ENCODE peak calls at places on chromosomes 3 and 15, in seven cellular contexts. One of them, this sample, is unnamed.

GRCh38 chr3:179181021-179181472 is 32.9 kb downstream of the PIK3CA start:
- DNase-seq in HCT116: no peak
- DNase-seq in SK-N-SH: no peak
- DNase-seq in Panc1: no peak
- DNase-seq in GM12878: no peak
- DNase-seq in HepG2: no peak
- DNase-seq in K562: no peak
- DNase-seq in this sample: no peak

GRCh38 chr3:152030320-152030719 is 156.9 kb downstream of the SUCNR1 start:
- DNase-seq in HCT116: no peak
- DNase-seq in SK-N-SH: no peak
- DNase-seq in Panc1: no peak
- DNase-seq in GM12878: no peak
- DNase-seq in HepG2: no peak
- DNase-seq in K562: no peak
- DNase-seq in this sample: no peak

GRCh38 chr3:146050700-146051099 is 110.3 kb downstream of the PLOD2 start:
- DNase-seq in HCT116: no peak
- DNase-seq in SK-N-SH: no peak
- DNase-seq in Panc1: no peak
- DNase-seq in GM12878: no peak
- DNase-seq in HepG2: no peak
- DNase-seq in K562: no peak
- DNase-seq in this sample: no peak

GRCh38 chr15:64191971-64192830 is 29.4 kb upstream of the PPIB start:
- DNase-seq in HCT116: no peak
- DNase-seq in SK-N-SH: no peak
- DNase-seq in Panc1: no peak
- DNase-seq in GM12878: no peak
- DNase-seq in HepG2: no peak
- DNase-seq in K562: no peak
- DNase-seq in this sample: no peak

GRCh38 chr3:111033470-111034108 is 38.0 kb upstream of the NECTIN3 start:
- DNase-seq in HCT116: no peak
- DNase-seq in SK-N-SH: no peak
- DNase-seq in Panc1: no peak
- DNase-seq in GM12878: no peak
- DNase-seq in HepG2: no peak
- DNase-seq in K562: no peak
- DNase-seq in this sample: no peak

GRCh38 chr3:27578032-27578431 is 93.8 kb upstream of the SLC4A7 start:
- DNase-seq in HCT116: no peak
- DNase-seq in SK-N-SH: no peak
- DNase-seq in Panc1: no peak
- DNase-seq in GM12878: no peak
- DNase-seq in HepG2: no peak
- DNase-seq in K562: no peak
- DNase-seq in this sample: no peak

GRCh38 chr15:95598456-95598855 is 732.0 kb upstream of the NR2F2 start:
- DNase-seq in HCT116: no peak
- DNase-seq in SK-N-SH: no peak
- DNase-seq in Panc1: no peak
- DNase-seq in GM12878: no peak
- DNase-seq in HepG2: no peak
- DNase-seq in K562: no peak
- DNase-seq in this sample: no peak

GRCh38 chr3:8755097-8755496 is 14.3 kb downstream of the OXTR start:
- DNase-seq in HCT116: no peak
- DNase-seq in SK-N-SH: no peak
- DNase-seq in Panc1: no peak
- DNase-seq in GM12878: no peak
- DNase-seq in HepG2: no peak
- DNase-seq in K562: no peak
- DNase-seq in this sample: no peak

GRCh38 chr3:161314836-161315391 is 56.4 kb downstream of the SPTSSB start:
- DNase-seq in HCT116: no peak
- DNase-seq in SK-N-SH: no peak
- DNase-seq in Panc1: no peak
- DNase-seq in GM12878: no peak
- DNase-seq in HepG2: no peak
- DNase-seq in K562: no peak
- DNase-seq in this sample: no peak

GRCh38 chr3:185175370-185175987 is 22.6 kb upstream of the C3orf70 start:
- DNase-seq in HCT116: no peak
- DNase-seq in SK-N-SH: peak; percentile 17
- DNase-seq in Panc1: no peak
- DNase-seq in GM12878: peak; percentile 27
- DNase-seq in HepG2: peak; percentile 92
- DNase-seq in K562: peak; percentile 49
- DNase-seq in this sample: peak; percentile 46

GRCh38 chr3:187360087-187360486 is 8.1 kb upstream of the RTP4 start:
- DNase-seq in HCT116: no peak
- DNase-seq in SK-N-SH: no peak
- DNase-seq in Panc1: no peak
- DNase-seq in GM12878: no peak
- DNase-seq in HepG2: no peak
- DNase-seq in K562: no peak
- DNase-seq in this sample: no peak

GRCh38 chr3:196431193-196432136 is 762 bp downstream of the UBXN7 start:
- DNase-seq in HCT116: no peak
- DNase-seq in SK-N-SH: peak; percentile 44
- DNase-seq in Panc1: no peak
- DNase-seq in GM12878: no peak
- DNase-seq in HepG2: peak; percentile 41
- DNase-seq in K562: peak; percentile 88
- DNase-seq in this sample: no peak

GRCh38 chr3:11624161-11624560 is 19.6 kb downstream of the VGLL4 start:
- DNase-seq in HCT116: no peak
- DNase-seq in SK-N-SH: no peak
- DNase-seq in Panc1: no peak
- DNase-seq in GM12878: no peak
- DNase-seq in HepG2: no peak
- DNase-seq in K562: no peak
- DNase-seq in this sample: no peak

GRCh38 chr15:67091073-67091965 is 25.9 kb downstream of the SMAD3 start:
- DNase-seq in HCT116: peak; percentile 90
- DNase-seq in SK-N-SH: peak; percentile 81
- DNase-seq in Panc1: no peak
- DNase-seq in GM12878: peak; percentile 80
- DNase-seq in HepG2: no peak
- DNase-seq in K562: peak; percentile 86
- DNase-seq in this sample: peak; percentile 88

GRCh38 chr3:15768421-15769255 is 29.1 kb downstream of the ANKRD28 start:
- DNase-seq in HCT116: peak; percentile 89
- DNase-seq in SK-N-SH: no peak
- DNase-seq in Panc1: peak; percentile 83
- DNase-seq in GM12878: peak; percentile 65
- DNase-seq in HepG2: peak; percentile 83
- DNase-seq in K562: no peak
- DNase-seq in this sample: peak; percentile 20

GRCh38 chr3:22907796-22908195 is 295.3 kb upstream of the UBE2E2 start:
- DNase-seq in HCT116: no peak
- DNase-seq in SK-N-SH: no peak
- DNase-seq in Panc1: no peak
- DNase-seq in GM12878: no peak
- DNase-seq in HepG2: no peak
- DNase-seq in K562: no peak
- DNase-seq in this sample: no peak

GRCh38 chr3:83823095-83823494 is 1135.7 kb upstream of the CADM2 start:
- DNase-seq in HCT116: no peak
- DNase-seq in SK-N-SH: no peak
- DNase-seq in Panc1: no peak
- DNase-seq in GM12878: no peak
- DNase-seq in HepG2: no peak
- DNase-seq in K562: no peak
- DNase-seq in this sample: no peak

GRCh38 chr3:2635511-2635910 is 474.7 kb downstream of the IL5RA start:
- DNase-seq in HCT116: no peak
- DNase-seq in SK-N-SH: no peak
- DNase-seq in Panc1: no peak
- DNase-seq in GM12878: no peak
- DNase-seq in HepG2: no peak
- DNase-seq in K562: no peak
- DNase-seq in this sample: no peak

GRCh38 chr15:42490743-42491539 is at the start of gene ZNF106:
- DNase-seq in HCT116: peak; percentile 76
- DNase-seq in SK-N-SH: peak; percentile 96
- DNase-seq in Panc1: peak; percentile 73
- DNase-seq in GM12878: peak; percentile 78
- DNase-seq in HepG2: peak; percentile 91
- DNase-seq in K562: peak; percentile 96
- DNase-seq in this sample: peak; percentile 88

GRCh38 chr3:168095611-168096209 is at the start of gene GOLIM4:
- DNase-seq in HCT116: peak; percentile 92
- DNase-seq in SK-N-SH: peak; percentile 95
- DNase-seq in Panc1: peak; percentile 76
- DNase-seq in GM12878: peak; percentile 90
- DNase-seq in HepG2: peak; percentile 94
- DNase-seq in K562: peak; percentile 90
- DNase-seq in this sample: peak; percentile 79

GRCh38 chr15:45689616-45690015 is 54.8 kb downstream of the SQOR start:
- DNase-seq in HCT116: no peak
- DNase-seq in SK-N-SH: no peak
- DNase-seq in Panc1: no peak
- DNase-seq in GM12878: no peak
- DNase-seq in HepG2: no peak
- DNase-seq in K562: no peak
- DNase-seq in this sample: no peak

GRCh38 chr3:11632564-11632963 is 11.2 kb downstream of the VGLL4 start:
- DNase-seq in HCT116: no peak
- DNase-seq in SK-N-SH: no peak
- DNase-seq in Panc1: no peak
- DNase-seq in GM12878: no peak
- DNase-seq in HepG2: no peak
- DNase-seq in K562: no peak
- DNase-seq in this sample: no peak

GRCh38 chr15:45026646-45027045 is 3.7 kb downstream of the SORD start:
- DNase-seq in HCT116: no peak
- DNase-seq in SK-N-SH: peak; percentile 17
- DNase-seq in Panc1: no peak
- DNase-seq in GM12878: no peak
- DNase-seq in HepG2: no peak
- DNase-seq in K562: no peak
- DNase-seq in this sample: no peak

GRCh38 chr15:30985081-30985531 is 6.3 kb downstream of the MTMR10 start:
- DNase-seq in HCT116: no peak
- DNase-seq in SK-N-SH: peak; percentile 25
- DNase-seq in Panc1: no peak
- DNase-seq in GM12878: no peak
- DNase-seq in HepG2: no peak
- DNase-seq in K562: no peak
- DNase-seq in this sample: no peak

GRCh38 chr3:134460965-134461364 is 24.8 kb downstream of the ANAPC13 start:
- DNase-seq in HCT116: no peak
- DNase-seq in SK-N-SH: no peak
- DNase-seq in Panc1: no peak
- DNase-seq in GM12878: no peak
- DNase-seq in HepG2: no peak
- DNase-seq in K562: no peak
- DNase-seq in this sample: no peak

GRCh38 chr3:175146258-175146657 is 287.1 kb downstream of the NAALADL2 start:
- DNase-seq in HCT116: no peak
- DNase-seq in SK-N-SH: no peak
- DNase-seq in Panc1: no peak
- DNase-seq in GM12878: no peak
- DNase-seq in HepG2: no peak
- DNase-seq in K562: no peak
- DNase-seq in this sample: no peak
- TF ChIP-seq POLR2AphosphoS5 in HCT116: no peak
- TF ChIP-seq POLR2AphosphoS5 in SK-N-SH: no peak
- TF ChIP-seq POLR2AphosphoS5 in Panc1: no peak
- TF ChIP-seq POLR2AphosphoS5 in GM12878: no peak
- TF ChIP-seq POLR2AphosphoS5 in HepG2: no peak
- TF ChIP-seq POLR2AphosphoS5 in K562: no peak
- TF ChIP-seq POLR2AphosphoS5 in this sample: no peak

DNA sequence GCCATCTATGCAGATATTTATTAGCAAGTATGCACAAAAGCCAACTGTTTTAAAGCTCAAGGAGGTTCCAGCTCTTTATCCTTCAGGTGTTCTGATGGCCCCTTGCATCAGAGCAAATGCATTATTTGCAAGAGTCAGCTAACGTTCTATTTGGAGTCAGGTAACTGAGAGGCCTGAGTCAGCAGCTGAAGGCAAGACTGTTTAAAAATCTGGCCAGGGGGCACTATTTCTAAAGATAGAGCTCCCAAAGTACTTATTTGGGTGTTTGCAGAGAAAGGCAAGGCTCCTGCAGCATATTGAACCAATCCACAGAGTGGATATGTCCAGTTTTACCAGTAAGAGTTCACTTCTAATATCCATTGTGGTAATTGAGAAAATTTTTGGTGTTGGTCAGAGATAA is 146.1 kb downstream of the LRTM1 start:
- DNase-seq in HCT116: no peak
- DNase-seq in SK-N-SH: no peak
- DNase-seq in Panc1: no peak
- DNase-seq in GM12878: no peak
- DNase-seq in HepG2: no peak
- DNase-seq in K562: no peak
- DNase-seq in this sample: no peak
- TF ChIP-seq REST in HCT116: no peak
- TF ChIP-seq REST in SK-N-SH: no peak
- TF ChIP-seq REST in Panc1: no peak
- TF ChIP-seq REST in GM12878: no peak
- TF ChIP-seq REST in HepG2: no peak
- TF ChIP-seq REST in K562: no peak
- TF ChIP-seq REST in this sample: no peak

GRCh38 chr3:171095063-171095462 is 68.5 kb upstream of the SLC2A2 start:
- DNase-seq in HCT116: no peak
- DNase-seq in SK-N-SH: no peak
- DNase-seq in Panc1: no peak
- DNase-seq in GM12878: peak; percentile 19
- DNase-seq in HepG2: no peak
- DNase-seq in K562: no peak
- DNase-seq in this sample: no peak

GRCh38 chr3:171088984-171089754 is 62.6 kb upstream of the SLC2A2 start:
- DNase-seq in HCT116: peak; percentile 18
- DNase-seq in SK-N-SH: no peak
- DNase-seq in Panc1: no peak
- DNase-seq in GM12878: no peak
- DNase-seq in HepG2: peak; percentile 23
- DNase-seq in K562: no peak
- DNase-seq in this sample: no peak

GRCh38 chr3:171088496-171088895 is 62.0 kb upstream of the SLC2A2 start:
- DNase-seq in HCT116: no peak
- DNase-seq in SK-N-SH: no peak
- DNase-seq in Panc1: no peak
- DNase-seq in GM12878: no peak
- DNase-seq in HepG2: no peak
- DNase-seq in K562: no peak
- DNase-seq in this sample: no peak

GRCh38 chr3:171094411-171094810 is 67.9 kb upstream of the SLC2A2 start:
- DNase-seq in HCT116: no peak
- DNase-seq in SK-N-SH: no peak
- DNase-seq in Panc1: no peak
- DNase-seq in GM12878: no peak
- DNase-seq in HepG2: no peak
- DNase-seq in K562: no peak
- DNase-seq in this sample: no peak

GRCh38 chr3:171092467-171092911 is 66.0 kb upstream of the SLC2A2 start:
- DNase-seq in HCT116: no peak
- DNase-seq in SK-N-SH: no peak
- DNase-seq in Panc1: no peak
- DNase-seq in GM12878: no peak
- DNase-seq in HepG2: peak; percentile 88
- DNase-seq in K562: no peak
- DNase-seq in this sample: no peak
- TF ChIP-seq POLR2AphosphoS5 in HCT116: no peak
- TF ChIP-seq POLR2AphosphoS5 in SK-N-SH: no peak
- TF ChIP-seq POLR2AphosphoS5 in Panc1: no peak
- TF ChIP-seq POLR2AphosphoS5 in GM12878: no peak
- TF ChIP-seq POLR2AphosphoS5 in HepG2: no peak
- TF ChIP-seq POLR2AphosphoS5 in K562: no peak
- TF ChIP-seq POLR2AphosphoS5 in this sample: no peak

GRCh38 chr3:7205535-7206331 is 344.8 kb downstream of the GRM7 start:
- DNase-seq in HCT116: no peak
- DNase-seq in SK-N-SH: no peak
- DNase-seq in Panc1: no peak
- DNase-seq in GM12878: peak; percentile 41
- DNase-seq in HepG2: no peak
- DNase-seq in K562: no peak
- DNase-seq in this sample: no peak
- TF ChIP-seq REST in HCT116: no peak
- TF ChIP-seq REST in SK-N-SH: no peak
- TF ChIP-seq REST in Panc1: no peak
- TF ChIP-seq REST in GM12878: no peak
- TF ChIP-seq REST in HepG2: no peak
- TF ChIP-seq REST in K562: no peak
- TF ChIP-seq REST in this sample: no peak